ENCODE peak calls at places on chromosomes 12 and 14, in eight cellular contexts. S, Z, Q, G, N, P, E and U are unnamed samples.

GRCh38 chr14:74488788-74489397 is 4.2 kb downstream of the NPC2 start:
- DNase-seq in S (peak; percentile 78), Z (no peak), Q (no peak), G (no peak), N (no peak), P (no peak), E (no peak), U (no peak)

GRCh38 chr12:12010277-12011031 is 60.3 kb upstream of the BCL2L14 start:
- DNase-seq in S (peak; percentile 100), Z (peak; percentile 63), Q (peak; percentile 68), G (no peak), N (no peak), P (peak; percentile 80), E (peak; percentile 69), U (peak; percentile 27)

GRCh38 chr12:40684986-40685385 is 7.3 kb upstream of the CNTN1 start:
- DNase-seq in S (no peak), Z (no peak), Q (no peak), G (no peak), N (no peak), P (no peak), E (no peak), U (no peak)

GRCh38 chr12:15336772-15337553 is 14.7 kb downstream of the PTPRO start:
- DNase-seq in S (no peak), Z (no peak), Q (no peak), G (no peak), N (no peak), P (no peak), E (no peak), U (no peak)

GRCh38 chr12:21769311-21769710 is 5.2 kb downstream of the KCNJ8 start:
- DNase-seq in S (no peak), Z (no peak), Q (no peak), G (no peak), N (no peak), P (no peak), E (no peak), U (no peak)

GRCh38 chr12:9782547-9783382 is 22.1 kb upstream of the CD69 start:
- DNase-seq in S (peak; percentile 80), Z (no peak), Q (no peak), G (no peak), N (no peak), P (no peak), E (no peak), U (no peak)

GRCh38 chr14:74244115-74244514 is 4.9 kb downstream of the VSX2 start:
- DNase-seq in S (no peak), Z (no peak), Q (no peak), G (no peak), N (no peak), P (no peak), E (no peak), U (no peak)

GRCh38 chr12:3553681-3554546 is 62.9 kb downstream of the PRMT8 start:
- DNase-seq in S (peak; percentile 1), Z (no peak), Q (no peak), G (no peak), N (no peak), P (no peak), E (no peak), U (no peak)

GRCh38 chr12:123102781-123103503 is 47.9 kb downstream of the PITPNM2 start:
- DNase-seq in S (no peak), Z (no peak), Q (no peak), G (no peak), N (no peak), P (no peak), E (no peak), U (no peak)

GRCh38 chr14:91229743-91230200 is 14.7 kb downstream of the GPR68 start:
- DNase-seq in S (peak; percentile 90), Z (no peak), Q (no peak), G (peak; percentile 45), N (no peak), P (peak; percentile 71), E (no peak), U (peak; percentile 45)

GRCh38 chr12:124568431-124569374 is 1.3 kb upstream of the NCOR2 start:
- DNase-seq in S (peak; percentile 97), Z (peak; percentile 85), Q (peak; percentile 77), G (no peak), N (no peak), P (peak; percentile 11), E (peak; percentile 64), U (no peak)

GRCh38 chr14:96661244-96661969 is 135.8 kb upstream of the VRK1 start:
- DNase-seq in S (no peak), Z (no peak), Q (no peak), G (no peak), N (no peak), P (no peak), E (no peak), U (no peak)

GRCh38 chr12:59151243-59151642 is 230.9 kb upstream of the LRIG3 start:
- DNase-seq in S (no peak), Z (no peak), Q (no peak), G (no peak), N (no peak), P (no peak), E (no peak), U (no peak)

GRCh38 chr12:71304306-71304705 is 135.3 kb upstream of the LGR5 start:
- DNase-seq in S (no peak), Z (no peak), Q (no peak), G (no peak), N (no peak), P (no peak), E (no peak), U (no peak)

GRCh38 chr14:39107624-39108023 is 4.6 kb upstream of the SEC23A start:
- DNase-seq in S (peak; percentile 40), Z (no peak), Q (no peak), G (no peak), N (no peak), P (no peak), E (no peak), U (no peak)

GRCh38 chr12:57745485-57745881 is 644 bp downstream of the TSPAN31 start:
- DNase-seq in S (no peak), Z (no peak), Q (no peak), G (no peak), N (no peak), P (peak; percentile 9), E (no peak), U (no peak)

GRCh38 chr14:65377576-65377975 is 35.0 kb upstream of the FUT8 start:
- DNase-seq in S (no peak), Z (no peak), Q (no peak), G (no peak), N (no peak), P (no peak), E (peak; percentile 7), U (no peak)

GRCh38 chr14:45940318-45940717 is 687.3 kb upstream of the MIS18BP1 start:
- DNase-seq in S (no peak), Z (no peak), Q (no peak), G (no peak), N (no peak), P (no peak), E (no peak), U (no peak)

GRCh38 chr12:82874935-82875334 is 188.2 kb downstream of the TMTC2 start:
- DNase-seq in S (no peak), Z (no peak), Q (no peak), G (no peak), N (no peak), P (no peak), E (no peak), U (no peak)

GRCh38 chr12:7162691-7163114 is 26.8 kb upstream of the PEX5 start:
- DNase-seq in S (peak; percentile 41), Z (no peak), Q (peak; percentile 37), G (no peak), N (peak; percentile 6), P (peak; percentile 23), E (peak; percentile 62), U (no peak)

GRCh38 chr12:60710246-60710645 is 1114.4 kb downstream of the SLC16A7 start:
- DNase-seq in S (no peak), Z (no peak), Q (no peak), G (no peak), N (no peak), P (no peak), E (no peak), U (no peak)

GRCh38 chr12:20963762-20964161 is 153.3 kb downstream of the SLCO1B3 start:
- DNase-seq in S (no peak), Z (no peak), Q (no peak), G (no peak), N (no peak), P (no peak), E (peak; percentile 27), U (no peak)

GRCh38 chr12:50765325-50765911 is 1.5 kb downstream of the ATF1 start:
- DNase-seq in S (peak; percentile 61), Z (no peak), Q (no peak), G (no peak), N (peak; percentile 29), P (peak; percentile 55), E (peak; percentile 55), U (peak; percentile 31)

GRCh38 chr14:75636100-75636692 is 24.5 kb downstream of the ERG28 start:
- DNase-seq in S (no peak), Z (no peak), Q (no peak), G (no peak), N (no peak), P (no peak), E (no peak), U (no peak)

GRCh38 chr14:99239661-99240092 is 32.3 kb downstream of the BCL11B start:
- DNase-seq in S (no peak), Z (no peak), Q (no peak), G (no peak), N (no peak), P (no peak), E (no peak), U (no peak)

GRCh38 chr12:57135487-57135886 is 7.2 kb downstream of the LRP1 start:
- DNase-seq in S (no peak), Z (peak; percentile 73), Q (no peak), G (no peak), N (no peak), P (no peak), E (no peak), U (no peak)

GRCh38 chr12:31499567-31499966 is 91.4 kb downstream of the DENND5B start:
- DNase-seq in S (no peak), Z (no peak), Q (no peak), G (no peak), N (no peak), P (no peak), E (no peak), U (no peak)

GRCh38 chr12:180445-180844 is 33.5 kb downstream of the SLC6A12 start:
- DNase-seq in S (peak; percentile 86), Z (no peak), Q (no peak), G (no peak), N (no peak), P (no peak), E (peak; percentile 60), U (no peak)

GRCh38 chr12:48029811-48030650 is 25.8 kb upstream of the COL2A1 start:
- DNase-seq in S (peak; percentile 62), Z (no peak), Q (no peak), G (no peak), N (no peak), P (no peak), E (no peak), U (no peak)

GRCh38 chr12:119869720-119870119 is 7.4 kb downstream of the CIT start:
- DNase-seq in S (no peak), Z (no peak), Q (peak; percentile 62), G (no peak), N (no peak), P (no peak), E (no peak), U (no peak)

GRCh38 chr12:30822385-30823139 is 67.8 kb upstream of the CAPRIN2 start:
- DNase-seq in S (no peak), Z (peak; percentile 82), Q (peak; percentile 75), G (no peak), N (no peak), P (peak; percentile 12), E (peak; percentile 47), U (no peak)

GRCh38 chr12:71719647-71720370 is 33.9 kb downstream of the TMEM19 start:
- DNase-seq in S (no peak), Z (no peak), Q (no peak), G (no peak), N (no peak), P (no peak), E (peak; percentile 33), U (no peak)

GRCh38 chr12:14279845-14280244 is 85.6 kb upstream of the ATF7IP start:
- DNase-seq in S (no peak), Z (no peak), Q (no peak), G (no peak), N (no peak), P (peak; percentile 17), E (no peak), U (no peak)

GRCh38 chr14:82009076-82009475 is 475.4 kb upstream of the SEL1L start:
- DNase-seq in S (peak; percentile 15), Z (no peak), Q (no peak), G (no peak), N (no peak), P (no peak), E (no peak), U (no peak)